ENCODE peak calls at places on chromosomes 13 and 19, in six cellular contexts. V is A549, B is RWPE2, R is GM23338, J is endothelial cell, A is H9. Z is an unnamed sample.

GRCh38 chr19:49506575-49507105 is 5.8 kb upstream of the FCGRT start:
- DNase-seq in V (peak; percentile 80), B (no peak), R (peak; percentile 94), J (peak; percentile 75), A (peak; percentile 90), Z (peak; percentile 88)

GRCh38 chr19:55253264-55253663 is 5.6 kb downstream of the PPP6R1 start:
- DNase-seq in V (no peak), B (no peak), R (no peak), J (no peak), A (no peak), Z (no peak)

GRCh38 chr13:26197298-26197697 is 24.8 kb downstream of the RNF6 start:
- DNase-seq in V (no peak), B (no peak), R (no peak), J (no peak), A (no peak), Z (no peak)

GRCh38 chr13:113634279-113635047 is 23.5 kb downstream of the ATP4B start:
- DNase-seq in V (no peak), B (peak; percentile 5), R (no peak), J (no peak), A (no peak), Z (no peak)

GRCh38 chr13:73450583-73450982 is 391.8 kb downstream of the KLF5 start:
- DNase-seq in V (no peak), B (no peak), R (no peak), J (no peak), A (no peak), Z (no peak)

GRCh38 chr13:39405107-39405506 is 197.9 kb downstream of the LHFPL6 start:
- DNase-seq in V (no peak), B (no peak), R (no peak), J (no peak), A (no peak), Z (no peak)

GRCh38 chr19:621819-622218 is 11.5 kb downstream of the POLRMT start:
- DNase-seq in V (no peak), B (no peak), R (no peak), J (no peak), A (no peak), Z (no peak)

GRCh38 chr19:19434483-19435045 is 29.1 kb downstream of the GATAD2A start:
- DNase-seq in V (no peak), B (no peak), R (no peak), J (no peak), A (no peak), Z (no peak)

DNA sequence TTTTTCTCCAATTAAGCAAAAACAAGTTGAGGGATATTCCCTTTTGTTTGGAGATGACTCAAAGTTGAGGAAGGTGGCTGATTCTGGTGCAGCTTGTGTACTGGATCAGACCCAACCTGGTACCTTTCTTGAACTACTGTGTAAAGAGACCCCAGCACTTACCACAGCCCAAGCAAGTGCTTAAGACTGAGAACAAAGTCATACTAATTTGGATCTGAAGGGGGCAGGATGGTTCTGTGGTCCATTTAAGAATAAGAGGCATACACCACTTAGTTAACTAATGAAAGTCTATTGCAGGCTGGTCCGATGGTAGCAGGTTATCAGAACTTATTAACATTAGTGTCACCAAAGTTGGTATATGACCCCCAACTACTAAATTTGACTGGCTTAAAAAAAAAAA is 6.3 kb downstream of the THSD1 start:
- DNase-seq in V (no peak), B (no peak), R (peak; percentile 22), J (no peak), A (no peak), Z (no peak)
- TF ChIP-seq CTCF in V (peak; percentile 17), B (peak; percentile 26), R (peak; percentile 32), J (no peak), A (peak; percentile 30), Z (no peak)

DNA sequence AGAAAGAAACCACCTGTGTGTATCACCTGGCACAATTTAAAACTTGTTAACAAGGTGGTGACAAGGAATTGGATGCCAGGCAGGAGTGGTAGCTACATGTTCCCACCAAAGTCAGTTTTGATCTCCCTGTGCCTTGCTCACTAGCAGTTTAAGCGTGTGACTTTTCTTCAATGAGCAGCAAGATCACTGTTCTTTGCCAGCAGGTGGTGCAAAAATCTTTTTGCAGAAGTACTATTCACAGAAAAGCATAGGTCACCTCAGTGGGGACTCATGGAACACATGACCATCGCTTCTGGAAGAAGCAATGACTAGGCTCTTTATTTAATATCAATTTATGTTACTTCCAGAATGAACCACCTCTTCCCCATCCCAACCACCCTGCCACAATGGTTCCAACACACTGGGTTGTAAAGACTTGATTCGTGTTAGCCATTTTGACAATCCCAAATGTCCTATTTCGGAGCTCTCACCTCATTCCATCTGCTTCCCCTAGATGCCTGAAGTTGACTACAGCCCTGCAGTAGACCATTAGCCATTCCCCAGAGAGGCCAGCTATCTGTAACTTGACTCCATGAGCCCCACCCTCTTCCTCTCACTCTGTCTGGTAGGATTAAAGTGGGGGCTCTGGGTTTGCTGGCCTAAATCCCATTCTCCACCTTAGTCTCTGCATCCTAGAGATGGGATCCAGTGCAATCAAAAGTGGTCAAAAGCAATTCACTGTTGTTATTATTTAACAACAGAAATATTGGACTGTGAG is 59.1 kb upstream of the TNFRSF19 start:
- DNase-seq in V (no peak), B (no peak), R (peak; percentile 40), J (peak; percentile 9), A (no peak), Z (peak; percentile 68)
- TF ChIP-seq CTCF in V (peak; percentile 33), B (no peak), R (no peak), J (no peak), A (no peak), Z (peak; percentile 40)

GRCh38 chr13:37427843-37428494 is 170.6 kb downstream of the POSTN start:
- DNase-seq in V (no peak), B (no peak), R (peak; percentile 32), J (no peak), A (no peak), Z (no peak)
- TF ChIP-seq CTCF in V (no peak), B (no peak), R (peak; percentile 48), J (no peak), A (peak; percentile 58), Z (no peak)

GRCh38 chr13:110925023-110925608 is 10.2 kb upstream of the ANKRD10 start:
- DNase-seq in V (no peak), B (no peak), R (peak; percentile 73), J (peak; percentile 30), A (peak; percentile 60), Z (no peak)
- TF ChIP-seq CTCF in V (peak; percentile 10), B (peak; percentile 27), R (peak; percentile 76), J (peak; percentile 31), A (peak; percentile 74), Z (no peak)

GRCh38 chr13:53775807-53776206 is 747.2 kb downstream of the OLFM4 start:
- DNase-seq in V (no peak), B (no peak), R (peak; percentile 23), J (no peak), A (no peak), Z (no peak)

GRCh38 chr13:53781941-53782340 is 753.3 kb downstream of the OLFM4 start:
- DNase-seq in V (no peak), B (no peak), R (peak; percentile 46), J (no peak), A (peak; percentile 31), Z (no peak)

GRCh38 chr13:53782400-53783030 is 753.9 kb downstream of the OLFM4 start:
- DNase-seq in V (peak; percentile 1), B (no peak), R (peak; percentile 84), J (peak; percentile 24), A (peak; percentile 33), Z (peak; percentile 46)

GRCh38 chr13:53783466-53783865 is 754.9 kb downstream of the OLFM4 start:
- DNase-seq in V (no peak), B (no peak), R (no peak), J (no peak), A (no peak), Z (no peak)

DNA sequence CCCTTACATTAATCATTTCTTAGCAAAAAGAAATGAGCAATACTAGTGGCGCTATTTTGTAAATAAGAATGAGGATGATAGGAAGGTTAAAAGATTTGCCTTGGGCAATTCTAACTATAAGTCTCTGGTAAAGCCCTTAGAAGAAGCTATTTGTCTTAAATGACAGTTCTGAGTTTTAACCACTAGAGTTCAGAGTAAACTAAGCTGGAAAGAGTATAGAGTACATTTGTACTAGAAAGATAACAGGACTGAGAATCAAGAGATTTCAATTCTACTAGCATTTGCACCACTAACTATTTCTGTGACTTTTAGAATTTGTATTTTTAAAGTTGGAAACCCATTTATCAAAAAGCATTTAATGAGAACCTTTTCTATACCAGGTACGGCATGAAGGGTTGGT is 750.3 kb downstream of the OLFM4 start:
- DNase-seq in V (no peak), B (no peak), R (peak; percentile 40), J (no peak), A (no peak), Z (no peak)
- TF ChIP-seq CTCF in V (no peak), B (no peak), R (peak; percentile 47), J (no peak), A (peak; percentile 52), Z (no peak)

DNA sequence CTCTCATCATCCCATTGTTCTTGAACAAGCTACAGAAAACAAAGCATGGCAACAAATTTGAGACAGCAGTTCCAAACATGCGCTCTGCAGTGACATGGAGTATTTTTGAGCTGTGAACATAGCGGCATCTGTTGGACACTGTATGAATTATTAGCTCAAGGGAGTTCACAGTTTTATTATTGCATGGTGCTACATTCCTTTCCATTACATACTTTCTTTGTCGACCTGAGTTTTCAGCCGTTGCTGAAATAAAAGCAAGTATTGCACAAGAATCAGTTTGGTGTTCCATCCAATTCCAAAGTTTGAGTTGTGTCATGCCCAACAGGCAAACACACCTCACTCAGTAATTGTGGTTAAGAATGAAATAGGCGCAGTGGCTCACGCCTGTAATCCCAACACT is 30.1 kb upstream of the METTL21C start:
- DNase-seq in V (peak; percentile 17), B (no peak), R (no peak), J (no peak), A (no peak), Z (no peak)
- TF ChIP-seq CTCF in V (peak; percentile 59), B (peak; percentile 89), R (peak; percentile 14), J (no peak), A (no peak), Z (no peak)

GRCh38 chr19:1624458-1624857 is 19.2 kb upstream of the UQCR11 start:
- DNase-seq in V (peak; percentile 61), B (no peak), R (peak; percentile 96), J (peak; percentile 76), A (peak; percentile 86), Z (peak; percentile 77)
- TF ChIP-seq CTCF in V (peak; percentile 39), B (peak; percentile 32), R (peak; percentile 76), J (peak; percentile 67), A (peak; percentile 84), Z (peak; percentile 73)

GRCh38 chr19:46721269-46722003 is 4.5 kb upstream of the PRKD2 start:
- DNase-seq in V (peak; percentile 59), B (peak; percentile 64), R (peak; percentile 66), J (peak; percentile 60), A (peak; percentile 56), Z (no peak)
- TF ChIP-seq CTCF in V (peak; percentile 17), B (no peak), R (peak; percentile 51), J (peak; percentile 29), A (peak; percentile 60), Z (no peak)

Z was measured in GM13976.